ENCODE peak calls at places on chromosomes 13 and 19, in four cellular contexts. G, P, N and F are unnamed samples.

GRCh38 chr13:25170554-25171107 is 1.5 kb downstream of the AMER2 start:
- DNase-seq in G (no peak), P (no peak), N (no peak), F (no peak)

GRCh38 chr13:44969858-44970484 is 19.3 kb downstream of the NUFIP1 start:
- DNase-seq in G (no peak), P (no peak), N (peak), F (peak)

GRCh38 chr13:35210234-35210633 is 266.3 kb downstream of the MAB21L1 start:
- DNase-seq in G (no peak), P (no peak), N (no peak), F (no peak)

GRCh38 chr19:14370169-14370998 is 10.9 kb upstream of the ADGRE5 start:
- DNase-seq in G (no peak), P (no peak), N (no peak), F (peak)

GRCh38 chr13:26927511-26927910 is 166.9 kb upstream of the GPR12 start:
- DNase-seq in G (no peak), P (no peak), N (no peak), F (no peak)

GRCh38 chr13:99307648-99308339 is 595 bp upstream of the GPR183 start:
- DNase-seq in G (peak), P (no peak), N (peak), F (no peak)

GRCh38 chr19:52397310-52398090 is at the start of gene ZNF528:
- DNase-seq in G (peak), P (peak), N (peak), F (peak)

GRCh38 chr13:81305928-81306327 is 965.0 kb upstream of the SPRY2 start:
- DNase-seq in G (no peak), P (no peak), N (peak), F (no peak)

GRCh38 chr13:45310341-45311138 is 30.4 kb downstream of the TPT1 start:
- DNase-seq in G (no peak), P (no peak), N (no peak), F (no peak)

GRCh38 chr13:90713436-90714133 is 633.9 kb upstream of the MIR17HG start:
- DNase-seq in G (no peak), P (no peak), N (no peak), F (no peak)

GRCh38 chr19:46408611-46409039 is 4.7 kb downstream of the CCDC8 start:
- DNase-seq in G (peak), P (no peak), N (peak), F (no peak)

GRCh38 chr13:95236774-95237173 is 64.5 kb downstream of the ABCC4 start:
- DNase-seq in G (no peak), P (no peak), N (no peak), F (no peak)

GRCh38 chr13:111337741-111338140 is 17.3 kb downstream of the TEX29 start:
- DNase-seq in G (no peak), P (peak), N (no peak), F (no peak)

GRCh38 chr13:96238241-96238640 is 148.3 kb downstream of the HS6ST3 start:
- DNase-seq in G (no peak), P (no peak), N (no peak), F (no peak)

GRCh38 chr13:46165485-46166220 is 16.3 kb downstream of the LCP1 start:
- DNase-seq in G (no peak), P (no peak), N (no peak), F (peak)

GRCh38 chr19:10852941-10853340 is 4.7 kb downstream of the C19orf38 start:
- DNase-seq in G (no peak), P (no peak), N (no peak), F (no peak)

GRCh38 chr19:55370305-55370988 is at the start of gene IL11:
- DNase-seq in G (no peak), P (no peak), N (no peak), F (no peak)

GRCh38 chr13:36920612-36921185 is 661 bp upstream of the SMAD9 start:
- DNase-seq in G (no peak), P (peak), N (no peak), F (no peak)

GRCh38 chr19:50167314-50167721 is 4.2 kb upstream of the IZUMO2 start:
- DNase-seq in G (peak), P (no peak), N (peak), F (no peak)

GRCh38 chr19:45547965-45548609 is 36.5 kb downstream of the OPA3 start:
- DNase-seq in G (peak), P (peak), N (no peak), F (no peak)

GRCh38 chr19:13015361-13016231 is 20.3 kb downstream of the NFIX start:
- DNase-seq in G (no peak), P (peak), N (no peak), F (no peak)

GRCh38 chr19:12997967-12998940 is 3.0 kb downstream of the NFIX start:
- DNase-seq in G (no peak), P (no peak), N (no peak), F (no peak)

GRCh38 chr19:7983995-7984837 is 21.2 kb downstream of the ELAVL1 start:
- DNase-seq in G (no peak), P (no peak), N (no peak), F (no peak)

GRCh38 chr19:46718157-46718933 is 1.4 kb upstream of the PRKD2 start:
- DNase-seq in G (peak), P (peak), N (peak), F (peak)

GRCh38 chr13:36193151-36193855 is 21.1 kb downstream of the SOHLH2 start:
- DNase-seq in G (no peak), P (no peak), N (no peak), F (no peak)

GRCh38 chr19:10782795-10783194 is 53.2 kb downstream of the TMED1 start:
- DNase-seq in G (no peak), P (no peak), N (peak), F (no peak)

GRCh38 chr13:113949546-113949945 is 24.3 kb downstream of the C13orf46 start:
- DNase-seq in G (no peak), P (no peak), N (no peak), F (no peak)

GRCh38 chr13:68190826-68191225 is 960.7 kb upstream of the PCDH9 start:
- DNase-seq in G (no peak), P (no peak), N (no peak), F (no peak)

DNA sequence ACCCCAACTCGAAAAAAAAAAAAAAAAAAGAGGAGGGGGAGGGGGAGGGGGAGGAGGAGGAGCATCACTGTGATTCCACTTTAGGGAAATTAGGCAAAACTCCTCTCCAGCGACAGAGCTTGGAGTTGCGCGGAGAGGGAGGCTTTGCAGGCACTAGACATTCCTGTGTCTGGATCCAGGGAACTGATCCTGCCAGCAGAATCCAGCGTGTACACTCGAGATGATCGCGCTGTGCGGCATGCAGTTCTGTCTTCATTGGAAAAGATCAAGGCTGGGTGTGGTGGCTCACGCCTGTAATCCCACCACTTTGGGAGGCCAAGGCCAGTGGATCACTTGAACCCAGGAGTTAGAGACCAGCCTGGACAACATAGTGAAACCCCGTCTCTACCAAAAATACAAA is 29.6 kb upstream of the KLF2 start:
- DNase-seq in G (no peak), P (no peak), N (peak), F (no peak)
- H3K27ac ChIP-seq in G (peak), P (no peak), N (no peak), F (no peak)

GRCh38 chr19:43576479-43576878 is 878 bp downstream of the PINLYP start:
- DNase-seq in G (no peak), P (no peak), N (no peak), F (no peak)

GRCh38 chr19:43572172-43572588 is 3.1 kb downstream of the XRCC1 start:
- DNase-seq in G (no peak), P (no peak), N (no peak), F (no peak)

GRCh38 chr19:43575955-43576451 is 402 bp downstream of the PINLYP start:
- DNase-seq in G (no peak), P (peak), N (no peak), F (no peak)

GRCh38 chr19:43575156-43575950 is at the start of the genes PINLYP and XRCC1:
- DNase-seq in G (peak), P (peak), N (peak), F (peak)

DNA sequence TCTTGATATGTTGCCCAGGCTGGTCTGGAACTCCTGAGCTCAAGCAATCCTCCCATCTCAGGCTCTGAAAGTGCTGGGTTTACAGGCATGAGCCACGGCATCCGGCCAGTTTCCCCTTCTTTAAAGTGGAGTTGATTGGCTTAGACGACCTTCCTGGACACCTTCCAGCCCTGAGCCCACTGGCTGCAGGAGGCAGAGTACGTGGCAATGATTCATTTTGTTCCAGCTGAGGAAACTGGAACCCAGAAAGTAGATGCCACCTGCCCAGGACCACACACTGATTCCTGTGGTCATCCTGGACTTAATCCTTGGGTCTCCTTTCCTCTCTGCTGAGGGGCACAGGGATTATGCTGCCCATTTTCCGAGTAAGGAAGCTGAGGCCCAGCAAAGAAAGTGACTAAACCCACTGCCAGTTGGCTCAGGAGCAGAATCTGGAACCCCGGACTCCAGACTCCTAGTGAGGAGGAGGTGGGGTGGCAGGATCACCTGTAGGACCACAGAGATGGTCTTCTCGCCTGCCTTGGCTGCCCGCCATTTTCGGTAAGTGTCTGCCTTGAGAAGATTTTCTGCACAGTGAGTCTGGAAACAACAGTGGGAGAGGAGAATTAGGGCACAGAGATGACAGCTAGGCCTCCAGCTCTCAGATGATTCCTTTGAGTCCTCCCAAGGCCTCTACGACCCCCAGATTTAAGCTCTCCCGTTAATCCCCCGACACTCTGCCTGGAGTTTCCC is 737 bp downstream of the XRCC1 start:
- DNase-seq in G (no peak), P (no peak), N (no peak), F (no peak)
- H3K27ac ChIP-seq in G (peak), P (no peak), N (peak), F (peak)

GRCh38 chr19:33094504-33095067 is 13.6 kb downstream of the GPATCH1 start:
- DNase-seq in G (no peak), P (no peak), N (no peak), F (no peak)
- H3K27ac ChIP-seq in G (peak), P (no peak), N (no peak), F (no peak)

GRCh38 chr19:41936961-41937360 is 8.7 kb upstream of the ERFL start:
- DNase-seq in G (no peak), P (no peak), N (no peak), F (peak)
- H3K27ac ChIP-seq in G (no peak), P (no peak), N (no peak), F (no peak)

DNA sequence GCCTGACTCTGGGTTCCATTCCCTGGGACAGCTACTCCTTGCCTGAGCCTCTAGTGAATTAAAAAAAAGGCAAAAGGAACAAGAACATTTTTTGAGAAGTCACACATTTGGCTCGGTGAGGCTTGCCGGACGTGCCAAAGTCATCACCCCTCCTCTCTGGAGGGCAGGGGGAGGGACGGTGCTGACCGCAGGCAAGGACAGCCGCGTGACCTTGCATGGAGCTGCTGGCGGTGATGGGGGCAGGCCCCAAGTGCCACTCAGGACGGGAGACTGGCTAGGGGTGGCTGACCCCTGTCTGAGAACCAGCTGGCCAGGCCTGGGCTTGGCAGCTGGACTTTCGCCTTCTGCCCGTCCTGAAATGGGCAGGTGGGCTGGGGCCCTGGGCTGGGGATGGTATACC is 26.4 kb downstream of the MAP2K2 start:
- DNase-seq in G (no peak), P (no peak), N (no peak), F (no peak)
- H3K27ac ChIP-seq in G (peak), P (no peak), N (no peak), F (no peak)

GRCh38 chr13:75442736-75443234 is 39.2 kb downstream of the TBC1D4 start:
- DNase-seq in G (peak), P (no peak), N (no peak), F (no peak)
- H3K27ac ChIP-seq in G (peak), P (no peak), N (peak), F (no peak)

GRCh38 chr13:108525867-108526266 is 103.5 kb upstream of the MYO16 start:
- DNase-seq in G (no peak), P (no peak), N (no peak), F (no peak)
- H3K27ac ChIP-seq in G (no peak), P (no peak), N (no peak), F (no peak)